ENCODE peak calls at places on chromosomes 2 and 18, in eight cellular contexts. M is psoas muscle; J is effector memory CD8-positive, alpha-beta T cell; E is Calu3; Z is Daoy; P is GDM1; N is left cardiac atrium; A is stimulated activated CD8-positive, alpha-beta memory T cell treated with anti-CD3 and anti-CD28 coated beads, Interleukin-4, amount 100 ng/mL, for 1 hour. U is an unnamed sample.

GRCh38 chr2:148876589-148877402 is 1.8 kb downstream of the KIF5C start:
- DNase-seq in M (peak), J (peak), E (peak), Z (no peak), P (no peak), N (peak), A (no peak), U (no peak)

GRCh38 chr2:133504566-133505505 is 63.4 kb downstream of the NCKAP5 start:
- DNase-seq in M (no peak), J (no peak), E (peak), Z (peak), P (no peak), N (peak), A (no peak), U (no peak)

GRCh38 chr18:49582579-49582978 is 20.7 kb downstream of the LIPG start:
- DNase-seq in M (no peak), J (no peak), E (no peak), Z (peak), P (no peak), N (no peak), A (no peak), U (no peak)

GRCh38 chr2:229835601-229836283 is 86.1 kb downstream of the TRIP12 start:
- DNase-seq in M (no peak), J (no peak), E (no peak), Z (peak), P (no peak), N (no peak), A (no peak), U (no peak)

GRCh38 chr18:28032177-28032576 is 144.8 kb downstream of the CDH2 start:
- DNase-seq in M (no peak), J (no peak), E (no peak), Z (peak), P (no peak), N (no peak), A (no peak), U (no peak)

GRCh38 chr2:190879474-190880373 is 897 bp upstream of the GLS start:
- DNase-seq in M (no peak), J (no peak), E (no peak), Z (no peak), P (no peak), N (no peak), A (no peak), U (no peak)

GRCh38 chr18:73366713-73367112 is 498.9 kb upstream of the NETO1 start:
- DNase-seq in M (no peak), J (no peak), E (no peak), Z (peak), P (no peak), N (no peak), A (no peak), U (no peak)

GRCh38 chr2:216690451-216691209 is 4.7 kb downstream of the IGFBP5 start:
- DNase-seq in M (peak), J (no peak), E (no peak), Z (no peak), P (no peak), N (peak), A (no peak), U (no peak)

GRCh38 chr2:216139884-216140283 is 30.7 kb downstream of the XRCC5 start:
- DNase-seq in M (no peak), J (peak), E (peak), Z (peak), P (no peak), N (no peak), A (no peak), U (no peak)

GRCh38 chr2:74142340-74142739 is 5.4 kb downstream of the BOLA3 start:
- DNase-seq in M (no peak), J (no peak), E (no peak), Z (peak), P (no peak), N (no peak), A (no peak), U (no peak)

GRCh38 chr2:173307287-173307686 is 47.4 kb upstream of the CDCA7 start:
- DNase-seq in M (no peak), J (no peak), E (peak), Z (no peak), P (no peak), N (no peak), A (no peak), U (no peak)

U was measured in smooth muscle cell of the brain vasculature.